ENCODE peak calls at places on chromosomes 11 and 22, in nine cellular contexts. S is GM12865, C is fibroblast of villous mesenchyme, B is kidney, D is right atrium auricular region, G is right lobe of liver, X is fibroblast of lung, U is pancreas, H is cardiac muscle cell. J is an unnamed sample.

GRCh38 chr11:92540113-92540512 is 315.5 kb downstream of the FAT3 start:
- DNase-seq in S (no peak), C (no peak), B (no peak), D (no peak), G (no peak), X (no peak), U (no peak), H (no peak), J (no peak)

GRCh38 chr11:35485656-35486318 is 39.6 kb downstream of the PAMR1 start:
- DNase-seq in S (peak), C (peak), B (peak), D (peak), G (peak), X (peak), U (peak), H (peak), J (peak)

GRCh38 chr11:10293423-10294288 is at the start of gene SBF2:
- DNase-seq in S (peak), C (peak), B (peak), D (peak), G (peak), X (peak), U (peak), H (peak), J (peak)

GRCh38 chr22:37486224-37486845 is at the start of gene MFNG:
- DNase-seq in S (peak), C (peak), B (peak), D (peak), G (peak), X (peak), U (peak), H (peak), J (peak)

GRCh38 chr11:75371930-75372876 is 20.7 kb upstream of the ARRB1 start:
- DNase-seq in S (no peak), C (peak), B (no peak), D (no peak), G (no peak), X (peak), U (no peak), H (peak), J (no peak)

GRCh38 chr11:15826008-15826650 is 530.2 kb downstream of the SOX6 start:
- DNase-seq in S (no peak), C (peak), B (no peak), D (no peak), G (no peak), X (no peak), U (peak), H (no peak), J (no peak)

GRCh38 chr11:34508514-34508913 is 5.1 kb downstream of the ELF5 start:
- DNase-seq in S (no peak), C (no peak), B (no peak), D (no peak), G (no peak), X (peak), U (no peak), H (peak), J (no peak)

GRCh38 chr11:93741882-93742226 is 382 bp downstream of the C11orf54 start:
- DNase-seq in S (no peak), C (peak), B (no peak), D (no peak), G (peak), X (peak), U (peak), H (peak), J (no peak)

GRCh38 chr11:409600-410471 is 5.0 kb downstream of the SIGIRR start:
- DNase-seq in S (no peak), C (no peak), B (peak), D (no peak), G (peak), X (no peak), U (no peak), H (no peak), J (no peak)

GRCh38 chr22:20219667-20220628 is 48.2 kb downstream of the RTN4R start:
- DNase-seq in S (no peak), C (no peak), B (no peak), D (no peak), G (no peak), X (no peak), U (no peak), H (no peak), J (no peak)

GRCh38 chr22:31474743-31475142 is 14.9 kb downstream of the EIF4ENIF1 start:
- DNase-seq in S (no peak), C (peak), B (no peak), D (no peak), G (no peak), X (peak), U (no peak), H (peak), J (no peak)

GRCh38 chr22:41555325-41555724 is 5.5 kb upstream of the CSDC2 start:
- DNase-seq in S (no peak), C (no peak), B (no peak), D (no peak), G (no peak), X (peak), U (no peak), H (peak), J (no peak)

GRCh38 chr11:63764712-63765631 is 3.6 kb downstream of the ZFTA start:
- DNase-seq in S (no peak), C (peak), B (peak), D (no peak), G (peak), X (peak), U (peak), H (peak), J (no peak)

GRCh38 chr11:132590986-132591385 is 941.3 kb downstream of the OPCML start:
- DNase-seq in S (no peak), C (no peak), B (no peak), D (no peak), G (no peak), X (no peak), U (no peak), H (no peak), J (no peak)

GRCh38 chr11:46252373-46252914 is 25.0 kb upstream of the CREB3L1 start:
- DNase-seq in S (no peak), C (peak), B (no peak), D (no peak), G (no peak), X (peak), U (peak), H (peak), J (no peak)

GRCh38 chr22:19876941-19877625 is 22.4 kb upstream of the GNB1L start:
- DNase-seq in S (no peak), C (no peak), B (peak), D (no peak), G (no peak), X (no peak), U (no peak), H (no peak), J (no peak)

GRCh38 chr22:31556627-31557203 is 60.4 kb downstream of the SFI1 start:
- DNase-seq in S (peak), C (peak), B (no peak), D (no peak), G (no peak), X (peak), U (no peak), H (peak), J (no peak)

GRCh38 chr11:33725496-33725895 is 10.7 kb downstream of the CD59 start:
- DNase-seq in S (no peak), C (no peak), B (no peak), D (no peak), G (no peak), X (no peak), U (no peak), H (no peak), J (no peak)

GRCh38 chr11:70614034-70614681 is 215.8 kb downstream of the CTTN start:
- DNase-seq in S (no peak), C (no peak), B (peak), D (no peak), G (no peak), X (no peak), U (no peak), H (no peak), J (no peak)

GRCh38 chr11:70611166-70611565 is 212.8 kb downstream of the CTTN start:
- DNase-seq in S (no peak), C (no peak), B (peak), D (no peak), G (no peak), X (no peak), U (no peak), H (no peak), J (no peak)

GRCh38 chr11:70610561-70610960 is 212.2 kb downstream of the CTTN start:
- DNase-seq in S (no peak), C (no peak), B (peak), D (no peak), G (no peak), X (no peak), U (no peak), H (peak), J (no peak)

GRCh38 chr11:70612459-70613141 is 214.3 kb downstream of the CTTN start:
- DNase-seq in S (no peak), C (no peak), B (peak), D (no peak), G (no peak), X (no peak), U (no peak), H (no peak), J (no peak)

GRCh38 chr11:70611890-70612289 is 213.6 kb downstream of the CTTN start:
- DNase-seq in S (no peak), C (no peak), B (peak), D (no peak), G (no peak), X (no peak), U (no peak), H (no peak), J (no peak)
- TF ChIP-seq CTCF in S (no peak), C (no peak), B (no peak), D (no peak), G (no peak), X (no peak), U (no peak), H (no peak), J (no peak)

GRCh38 chr11:134275534-134276395 is at the start of gene GLB1L3:
- DNase-seq in S (peak), C (no peak), B (no peak), D (no peak), G (no peak), X (peak), U (no peak), H (no peak), J (peak)

GRCh38 chr11:134275188-134275533 is 1.0 kb upstream of the GLB1L3 start:
- DNase-seq in S (no peak), C (no peak), B (no peak), D (no peak), G (no peak), X (no peak), U (no peak), H (no peak), J (no peak)

GRCh38 chr11:134277176-134278001 is 1.2 kb downstream of the GLB1L3 start:
- DNase-seq in S (no peak), C (no peak), B (no peak), D (peak), G (no peak), X (no peak), U (no peak), H (no peak), J (no peak)

GRCh38 chr11:134278356-134278755 is 2.2 kb downstream of the GLB1L3 start:
- DNase-seq in S (no peak), C (no peak), B (no peak), D (peak), G (no peak), X (no peak), U (no peak), H (no peak), J (no peak)

DNA sequence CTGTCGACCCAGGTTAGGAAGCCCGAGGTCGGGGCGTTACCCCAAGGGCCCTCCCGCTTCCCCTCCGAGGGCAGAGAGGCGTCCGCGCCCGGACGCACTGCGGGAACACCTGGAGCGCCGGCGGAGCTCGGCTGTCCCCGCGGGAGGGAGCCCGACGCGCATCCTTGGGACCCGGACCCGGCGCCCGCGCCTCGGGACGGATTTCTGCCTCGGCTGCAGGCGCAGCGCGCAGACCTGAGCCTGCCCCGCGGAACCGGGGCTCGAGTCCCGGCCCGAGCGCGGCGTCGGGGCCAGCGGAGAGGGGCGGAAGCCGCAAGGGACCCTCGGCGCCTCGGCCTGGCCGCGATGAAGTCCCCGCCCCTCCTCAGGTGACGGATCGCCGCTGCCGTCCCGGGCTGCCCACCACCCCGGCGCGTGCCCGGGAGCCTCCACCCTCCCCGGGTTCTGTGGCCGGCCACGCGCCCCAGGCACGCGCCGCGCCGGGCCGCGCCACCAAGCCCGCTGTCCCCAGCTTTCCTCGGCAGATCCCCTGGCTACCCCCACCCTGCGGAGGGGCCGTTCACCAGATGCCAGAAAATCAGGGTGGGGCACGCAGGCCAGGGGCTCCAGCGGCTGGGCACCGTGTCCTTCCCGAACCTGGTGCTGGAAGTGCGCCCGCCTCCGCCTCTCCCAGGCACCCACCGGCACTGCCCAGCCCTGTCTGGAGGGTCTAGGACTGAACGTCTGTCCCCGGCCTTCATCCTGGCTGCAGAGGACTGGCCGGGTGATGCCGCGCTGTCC is 407 bp downstream of the GLB1L3 start:
- DNase-seq in S (no peak), C (no peak), B (no peak), D (no peak), G (no peak), X (no peak), U (no peak), H (no peak), J (no peak)
- TF ChIP-seq CTCF in S (no peak), C (no peak), B (no peak), D (no peak), G (no peak), X (no peak), U (no peak), H (no peak), J (no peak)

GRCh38 chr11:120324932-120325810 is at the start of gene TLCD5:
- DNase-seq in S (peak), C (peak), B (peak), D (no peak), G (no peak), X (peak), U (peak), H (peak), J (peak)
- TF ChIP-seq CTCF in S (no peak), C (peak), B (no peak), D (no peak), G (no peak), X (peak), U (no peak), H (no peak), J (no peak)

GRCh38 chr11:1643146-1643690 is 13.6 kb downstream of the KRTAP5-5 start:
- DNase-seq in S (no peak), C (no peak), B (peak), D (no peak), G (no peak), X (no peak), U (no peak), H (no peak), J (no peak)
- TF ChIP-seq CTCF in S (no peak), C (no peak), B (no peak), D (no peak), G (no peak), X (no peak), U (no peak), H (no peak), J (no peak)